ENCODE peak calls at places on chromosomes 16 and 17, in six cellular contexts. P is stomach; S is AG08396; F is GM13977; B is lung microvascular endothelial cell; D is central memory CD4-positive, alpha-beta T cell. Z is an unnamed sample.

GRCh38 chr17:50627782-50628601 is 6.7 kb upstream of the ABCC3 start:
- DNase-seq in P (peak), S (no peak), F (no peak), B (no peak), D (no peak), Z (no peak)

GRCh38 chr17:47629826-47630225 is 19.9 kb upstream of the KPNB1 start:
- DNase-seq in P (no peak), S (no peak), F (no peak), B (no peak), D (no peak), Z (no peak)

GRCh38 chr17:17805575-17805974 is 31.2 kb downstream of the SREBF1 start:
- DNase-seq in P (no peak), S (no peak), F (no peak), B (no peak), D (no peak), Z (no peak)

GRCh38 chr16:62638964-62639861 is 603.0 kb upstream of the CDH8 start:
- DNase-seq in P (no peak), S (no peak), F (peak), B (no peak), D (no peak), Z (no peak)

GRCh38 chr17:41775394-41776226 is 10.9 kb downstream of the JUP start:
- DNase-seq in P (no peak), S (no peak), F (no peak), B (peak), D (no peak), Z (no peak)

GRCh38 chr17:40351185-40352043 is 13.1 kb downstream of the GJD3 start:
- DNase-seq in P (no peak), S (no peak), F (no peak), B (no peak), D (no peak), Z (peak)

GRCh38 chr16:68481636-68482035 is 33.3 kb upstream of the SMPD3 start:
- DNase-seq in P (no peak), S (no peak), F (no peak), B (no peak), D (no peak), Z (no peak)

GRCh38 chr17:67810464-67810863 is 14.8 kb upstream of the BPTF start:
- DNase-seq in P (no peak), S (no peak), F (no peak), B (no peak), D (no peak), Z (no peak)

GRCh38 chr17:32398946-32399345 is 45.4 kb upstream of the PSMD11 start:
- DNase-seq in P (no peak), S (no peak), F (no peak), B (no peak), D (no peak), Z (no peak)

GRCh38 chr16:57084257-57084770 is 8.1 kb upstream of the CPNE2 start:
- DNase-seq in P (peak), S (peak), F (peak), B (peak), D (peak), Z (peak)

GRCh38 chr16:51682905-51683304 is 531.8 kb upstream of the SALL1 start:
- DNase-seq in P (no peak), S (no peak), F (no peak), B (no peak), D (no peak), Z (no peak)

GRCh38 chr16:85350973-85351372 is 238.7 kb upstream of the CIBAR2 start:
- DNase-seq in P (peak), S (peak), F (no peak), B (peak), D (no peak), Z (no peak)

GRCh38 chr16:89982318-89982717 is 33.8 kb downstream of the DEF8 start:
- DNase-seq in P (no peak), S (no peak), F (no peak), B (no peak), D (no peak), Z (no peak)

GRCh38 chr17:6555331-6556120 is 829 bp downstream of the PITPNM3 start:
- DNase-seq in P (peak), S (peak), F (no peak), B (peak), D (no peak), Z (no peak)